ENCODE peak calls at places on chromosomes 16 and 17, in seven cellular contexts. S is HTR-8/SVneo; L is cerebellar cortex; I is NCI-H1048; Y is lower lobe of right lung; P is activated naive CD4-positive, alpha-beta T cell treated with anti-CD3 and anti-CD28 coated beads for 36 hours; F is fibroblast of pulmonary artery. K is an unnamed sample.

GRCh38 chr17:77133087-77133633 is 7.6 kb upstream of the SEC14L1 start:
- DNase-seq in S (no peak), L (no peak), I (no peak), Y (no peak), P (no peak), F (no peak), K (no peak)

GRCh38 chr16:23398987-23399805 is 53.8 kb downstream of the COG7 start:
- DNase-seq in S (no peak), L (peak; percentile 70), I (no peak), Y (peak; percentile 58), P (no peak), F (no peak), K (peak; percentile 68)

GRCh38 chr16:970766-971581 is at the start of gene LMF1:
- DNase-seq in S (peak; percentile 92), L (peak; percentile 79), I (peak; percentile 57), Y (peak; percentile 94), P (peak; percentile 96), F (peak; percentile 90), K (peak; percentile 96)

GRCh38 chr16:50509521-50510341 is 38.5 kb upstream of the NKD1 start:
- DNase-seq in S (no peak), L (peak; percentile 8), I (no peak), Y (no peak), P (peak; percentile 67), F (peak; percentile 21), K (no peak)

GRCh38 chr17:3750926-3751325 is 27.2 kb downstream of the HASPIN start:
- DNase-seq in S (no peak), L (no peak), I (no peak), Y (no peak), P (peak; percentile 57), F (no peak), K (no peak)

GRCh38 chr16:14111713-14112538 is 40.8 kb downstream of the MRTFB start:
- DNase-seq in S (peak; percentile 3), L (peak; percentile 69), I (no peak), Y (no peak), P (no peak), F (peak; percentile 29), K (peak; percentile 59)

GRCh38 chr16:87608400-87608985 is 6.2 kb downstream of the JPH3 start:
- DNase-seq in S (peak; percentile 73), L (no peak), I (no peak), Y (no peak), P (peak; percentile 70), F (peak; percentile 74), K (peak; percentile 83)

GRCh38 chr16:50884066-50884860 is 142.4 kb downstream of the CYLD start:
- DNase-seq in S (no peak), L (peak; percentile 1), I (no peak), Y (no peak), P (peak; percentile 49), F (no peak), K (no peak)

K was measured in Right ventricle myocardium superior.